ENCODE peak calls at places on chromosomes 11 and 22, in ten cellular contexts. G is CD8-positive, alpha-beta T cell; K is thoracic aorta; N is psoas muscle; I is BE2C; J is fibroblast of lung; U is AG09309; V is fibroblast of mammary gland; R is CD4-positive, alpha-beta T cell; D is astrocyte of the spinal cord. A is an unnamed sample.

GRCh38 chr22:41563051-41563711 is 2.4 kb downstream of the CSDC2 start:
- DNase-seq in G (no peak), K (no peak), N (no peak), I (peak), J (peak), U (no peak), V (peak), R (no peak), D (peak), A (peak)

GRCh38 chr11:8814209-8814922 is 96.6 kb upstream of the AKIP1 start:
- DNase-seq in G (no peak), K (no peak), N (no peak), I (no peak), J (peak), U (no peak), V (no peak), R (no peak), D (peak), A (no peak)

GRCh38 chr11:86484164-86484794 is 109.6 kb downstream of the CCDC81 start:
- DNase-seq in G (no peak), K (peak), N (peak), I (no peak), J (peak), U (peak), V (peak), R (no peak), D (peak), A (peak)

GRCh38 chr11:8744423-8744822 is 61.8 kb downstream of the RPL27A start:
- DNase-seq in G (no peak), K (no peak), N (no peak), I (no peak), J (peak), U (no peak), V (no peak), R (no peak), D (peak), A (no peak)

GRCh38 chr11:134142536-134142935 is 73.7 kb downstream of the JAM3 start:
- DNase-seq in G (no peak), K (no peak), N (no peak), I (no peak), J (peak), U (no peak), V (peak), R (no peak), D (peak), A (peak)

GRCh38 chr11:10398525-10398924 is 56.5 kb upstream of the AMPD3 start:
- DNase-seq in G (no peak), K (no peak), N (peak), I (no peak), J (no peak), U (no peak), V (no peak), R (no peak), D (no peak), A (no peak)

GRCh38 chr11:116730241-116730561 is 42.6 kb downstream of the BUD13 start:
- DNase-seq in G (no peak), K (no peak), N (no peak), I (no peak), J (no peak), U (no peak), V (no peak), R (no peak), D (no peak), A (no peak)

GRCh38 chr22:42418811-42419243 is 13.4 kb downstream of the NFAM1 start:
- DNase-seq in G (no peak), K (no peak), N (no peak), I (no peak), J (no peak), U (no peak), V (no peak), R (no peak), D (no peak), A (no peak)

GRCh38 chr11:35473975-35474374 is 51.4 kb downstream of the PAMR1 start:
- DNase-seq in G (no peak), K (no peak), N (no peak), I (no peak), J (no peak), U (no peak), V (no peak), R (no peak), D (no peak), A (no peak)

GRCh38 chr11:61962213-61963015 is 5.0 kb downstream of the FTH1 start:
- DNase-seq in G (no peak), K (no peak), N (no peak), I (no peak), J (no peak), U (no peak), V (peak), R (no peak), D (no peak), A (no peak)

GRCh38 chr11:81449588-81450155 is 1284.0 kb downstream of the FAM181B start:
- DNase-seq in G (no peak), K (no peak), N (no peak), I (no peak), J (no peak), U (no peak), V (peak), R (no peak), D (no peak), A (no peak)

GRCh38 chr22:24772493-24773220 is 1.9 kb downstream of the PIWIL3 start:
- DNase-seq in G (no peak), K (no peak), N (no peak), I (peak), J (peak), U (no peak), V (peak), R (no peak), D (peak), A (peak)

GRCh38 chr11:112300094-112300786 is 39.6 kb upstream of the PLET1 start:
- DNase-seq in G (no peak), K (no peak), N (no peak), I (no peak), J (no peak), U (no peak), V (no peak), R (no peak), D (no peak), A (no peak)

GRCh38 chr22:44050766-44051747 is 27.0 kb downstream of the PARVB start:
- DNase-seq in G (no peak), K (no peak), N (no peak), I (no peak), J (no peak), U (no peak), V (no peak), R (no peak), D (no peak), A (no peak)

GRCh38 chr11:10716122-10716521 is 22.6 kb upstream of the IRAG1 start:
- DNase-seq in G (no peak), K (no peak), N (no peak), I (no peak), J (peak), U (no peak), V (peak), R (no peak), D (peak), A (no peak)

GRCh38 chr11:134503104-134503503 is 91.1 kb upstream of the B3GAT1 start:
- DNase-seq in G (no peak), K (no peak), N (no peak), I (no peak), J (no peak), U (no peak), V (no peak), R (no peak), D (no peak), A (no peak)

GRCh38 chr11:17686185-17686980 is 33.0 kb upstream of the MYOD1 start:
- DNase-seq in G (no peak), K (no peak), N (peak), I (peak), J (peak), U (no peak), V (no peak), R (no peak), D (peak), A (no peak)

DNA sequence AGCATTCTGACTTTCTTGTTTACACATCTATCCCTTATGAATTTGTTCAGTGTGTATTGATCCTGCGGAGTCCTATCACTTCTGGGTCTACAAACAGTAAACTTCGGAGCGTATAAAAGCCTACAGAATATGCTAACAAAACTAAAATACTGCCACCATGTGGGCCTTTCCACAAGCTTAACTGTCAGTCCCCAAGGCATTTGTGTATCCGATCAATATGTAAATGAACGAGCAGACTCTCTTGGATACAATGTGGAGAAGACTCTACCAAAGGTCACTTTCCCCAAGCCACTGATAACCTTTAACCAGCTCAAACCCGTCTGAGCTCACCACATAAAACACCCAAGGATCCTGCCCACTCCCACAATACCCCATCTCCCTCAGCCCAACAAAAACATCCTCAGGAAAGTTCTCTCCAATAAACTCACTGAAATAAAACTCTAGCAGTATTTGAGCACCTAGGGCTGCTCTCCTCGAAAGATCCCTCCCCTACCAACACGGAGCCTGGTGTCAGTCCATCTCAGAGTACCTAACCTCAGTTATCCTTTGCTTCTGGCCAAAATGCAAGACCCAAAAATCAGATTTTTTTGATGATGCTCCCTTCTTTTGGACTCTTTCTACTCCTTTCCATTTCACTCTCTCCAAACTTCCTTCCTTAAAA is 17.8 kb downstream of the ADA2 start:
- DNase-seq in G (no peak), K (no peak), N (no peak), I (no peak), J (peak), U (no peak), V (peak), R (no peak), D (no peak), A (peak)
- TF ChIP-seq CTCF in G (no peak), K (no peak), N (peak), I (peak), J (peak), U (peak), V (peak), R (peak), D (no peak), A (peak)

GRCh38 chr11:34105079-34105956 is at the start of gene NAT10:
- DNase-seq in G (peak), K (peak), N (peak), I (peak), J (peak), U (peak), V (peak), R (peak), D (peak), A (peak)
- TF ChIP-seq CTCF in G (no peak), K (peak), N (peak), I (no peak), J (no peak), U (no peak), V (no peak), R (no peak), D (peak), A (no peak)

DNA sequence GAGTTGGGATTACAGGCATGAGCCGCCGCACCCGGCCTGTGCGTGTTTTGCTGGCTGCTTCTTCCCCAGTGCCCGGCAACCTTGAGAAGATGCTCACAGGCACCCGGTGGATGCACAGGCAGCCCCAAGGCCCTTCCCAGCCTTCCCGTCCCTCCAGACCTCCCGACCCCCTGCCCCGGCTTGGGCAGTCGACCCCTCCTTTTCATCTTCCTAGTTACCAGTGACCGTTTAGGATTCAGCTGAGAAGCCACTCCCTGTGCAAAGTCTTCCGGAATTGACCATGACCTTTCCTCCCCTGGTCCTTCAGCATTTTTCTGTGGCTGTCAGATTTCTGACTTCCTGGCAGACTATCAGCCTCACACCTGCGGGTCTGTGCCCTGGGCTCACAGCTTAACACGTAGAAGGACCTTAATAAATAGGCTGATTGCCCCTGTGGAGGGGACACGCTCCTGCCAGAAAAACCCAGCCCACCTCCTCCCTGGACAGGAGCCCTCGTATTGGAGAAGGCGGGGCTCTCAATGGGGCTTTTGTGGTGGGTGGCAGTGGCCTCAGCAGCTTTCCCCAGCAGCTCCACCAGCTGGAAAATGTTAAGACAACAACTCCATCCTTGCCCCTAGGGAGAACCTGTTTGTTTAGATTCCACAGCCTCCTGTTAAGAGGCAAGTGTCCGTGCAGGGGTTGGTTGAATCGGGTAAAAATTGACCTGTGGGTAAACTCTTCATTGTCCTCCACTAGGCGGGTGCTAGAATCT is 10.4 kb upstream of the ANO1 start:
- DNase-seq in G (no peak), K (no peak), N (no peak), I (no peak), J (no peak), U (no peak), V (no peak), R (no peak), D (no peak), A (no peak)
- TF ChIP-seq CTCF in G (no peak), K (no peak), N (no peak), I (no peak), J (no peak), U (no peak), V (no peak), R (no peak), D (no peak), A (no peak)

GRCh38 chr22:20803696-20804324 is 29.9 kb downstream of the SERPIND1 start:
- DNase-seq in G (peak), K (no peak), N (peak), I (peak), J (peak), U (no peak), V (peak), R (peak), D (peak), A (peak)
- TF ChIP-seq CTCF in G (no peak), K (no peak), N (peak), I (peak), J (peak), U (peak), V (peak), R (peak), D (peak), A (peak)

GRCh38 chr11:84901986-84902385 is 725.2 kb downstream of the DLG2 start:
- DNase-seq in G (no peak), K (no peak), N (no peak), I (no peak), J (peak), U (peak), V (peak), R (no peak), D (peak), A (peak)

GRCh38 chr11:84899134-84899533 is 728.0 kb downstream of the DLG2 start:
- DNase-seq in G (no peak), K (no peak), N (no peak), I (no peak), J (peak), U (no peak), V (peak), R (no peak), D (no peak), A (no peak)

GRCh38 chr11:84902445-84902844 is 724.7 kb downstream of the DLG2 start:
- DNase-seq in G (no peak), K (no peak), N (no peak), I (no peak), J (no peak), U (no peak), V (no peak), R (no peak), D (no peak), A (no peak)

GRCh38 chr11:84894666-84895065 is 732.5 kb downstream of the DLG2 start:
- DNase-seq in G (no peak), K (no peak), N (no peak), I (no peak), J (no peak), U (no peak), V (no peak), R (no peak), D (no peak), A (no peak)

DNA sequence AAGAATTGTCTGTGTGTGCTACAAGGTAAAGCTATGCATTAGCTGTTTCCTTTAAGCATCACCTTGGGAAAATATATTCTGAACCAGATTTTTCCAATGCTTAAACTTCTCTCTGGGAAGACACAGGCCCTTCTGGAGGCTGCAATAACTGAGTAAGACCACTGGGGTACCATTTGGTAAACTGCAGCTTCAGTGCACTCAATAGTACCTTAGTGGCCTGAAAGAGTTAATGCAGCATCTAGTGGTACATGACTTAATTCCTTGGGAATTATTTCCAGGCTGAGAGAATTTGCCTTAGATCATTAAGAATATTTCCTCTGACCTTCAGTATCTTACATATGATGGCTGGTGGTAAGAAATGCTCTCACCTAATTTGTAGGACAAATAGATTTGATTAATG is 727.4 kb downstream of the DLG2 start:
- DNase-seq in G (no peak), K (no peak), N (no peak), I (no peak), J (peak), U (no peak), V (peak), R (no peak), D (peak), A (no peak)
- TF ChIP-seq CTCF in G (no peak), K (no peak), N (no peak), I (peak), J (peak), U (peak), V (peak), R (no peak), D (peak), A (peak)

GRCh38 chr11:207213-208176 is at the start of the genes BET1L and RIC8A:
- DNase-seq in G (peak), K (peak), N (peak), I (peak), J (peak), U (peak), V (peak), R (peak), D (peak), A (peak)
- TF ChIP-seq CTCF in G (no peak), K (no peak), N (no peak), I (no peak), J (no peak), U (no peak), V (no peak), R (no peak), D (no peak), A (no peak)

GRCh38 chr11:125074511-125075241 is 11.6 kb downstream of the SLC37A2 start:
- DNase-seq in G (no peak), K (no peak), N (no peak), I (no peak), J (no peak), U (no peak), V (no peak), R (no peak), D (no peak), A (no peak)

GRCh38 chr11:125076378-125076945 is 13.4 kb downstream of the SLC37A2 start:
- DNase-seq in G (no peak), K (no peak), N (no peak), I (no peak), J (no peak), U (no peak), V (no peak), R (no peak), D (no peak), A (no peak)

GRCh38 chr11:125073616-125074483 is 10.7 kb downstream of the SLC37A2 start:
- DNase-seq in G (no peak), K (no peak), N (no peak), I (no peak), J (no peak), U (no peak), V (no peak), R (no peak), D (no peak), A (no peak)

GRCh38 chr11:125075242-125075625 is 12.1 kb downstream of the SLC37A2 start:
- DNase-seq in G (no peak), K (no peak), N (no peak), I (no peak), J (no peak), U (no peak), V (no peak), R (no peak), D (no peak), A (no peak)

DNA sequence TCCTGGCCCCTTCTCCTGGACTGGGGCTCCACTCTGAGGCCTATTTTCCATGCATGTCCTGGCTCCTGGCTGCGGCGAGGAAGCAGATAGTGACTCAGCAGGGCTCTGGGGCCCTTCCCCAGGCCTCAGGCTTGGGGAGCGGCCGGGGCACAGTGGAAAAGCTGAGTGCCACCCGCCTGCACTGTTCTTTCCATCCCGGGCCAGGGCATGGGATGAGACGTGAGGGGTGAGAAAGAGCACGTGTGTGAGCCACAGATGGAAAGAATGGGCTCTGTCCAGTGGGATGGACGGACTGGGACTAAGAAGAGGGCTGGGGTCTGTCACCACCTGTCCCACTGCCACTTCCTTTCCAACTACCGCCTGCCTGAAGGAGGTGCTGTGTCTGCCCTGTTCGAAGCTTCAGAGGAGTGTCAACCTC is 12.8 kb downstream of the SLC37A2 start:
- DNase-seq in G (no peak), K (no peak), N (no peak), I (no peak), J (peak), U (no peak), V (no peak), R (no peak), D (no peak), A (no peak)
- TF ChIP-seq CTCF in G (no peak), K (no peak), N (no peak), I (no peak), J (no peak), U (no peak), V (no peak), R (no peak), D (no peak), A (no peak)

GRCh38 chr11:12540913-12541587 is 133.2 kb upstream of the TEAD1 start:
- DNase-seq in G (no peak), K (no peak), N (peak), I (no peak), J (peak), U (peak), V (peak), R (no peak), D (peak), A (peak)
- TF ChIP-seq CTCF in G (no peak), K (no peak), N (no peak), I (no peak), J (peak), U (peak), V (peak), R (no peak), D (peak), A (peak)

DNA sequence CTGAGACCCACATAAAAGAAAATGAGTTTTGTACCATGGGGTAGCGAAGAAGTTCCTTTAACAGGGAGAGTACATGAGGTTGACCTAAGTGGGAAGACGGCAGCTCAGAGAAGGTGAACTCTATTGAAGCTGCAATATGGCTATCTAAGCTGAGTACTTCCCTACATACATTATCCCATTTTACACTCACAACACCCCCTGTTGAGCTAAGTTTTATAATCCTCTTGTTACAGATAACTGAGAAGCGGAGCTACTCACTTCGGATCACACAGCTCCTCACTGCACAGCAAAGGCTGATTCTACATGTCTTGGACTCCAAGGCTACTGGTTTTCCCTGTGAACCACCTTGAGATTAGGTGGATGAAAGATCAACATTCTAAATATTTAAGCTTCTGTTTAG is 8.2 kb upstream of the PIWIL4 start:
- DNase-seq in G (no peak), K (no peak), N (no peak), I (no peak), J (no peak), U (no peak), V (no peak), R (no peak), D (no peak), A (no peak)
- TF ChIP-seq CTCF in G (no peak), K (no peak), N (no peak), I (no peak), J (no peak), U (no peak), V (no peak), R (no peak), D (no peak), A (no peak)

A was measured in cardiac fibroblast.